ENCODE peak calls at places on chromosomes 13 and 19, in eight cellular contexts. M, Y, Z, L, O, P, H and E are unnamed samples. For H3K4me1, the result is how much of the 10 kb centered on the place peaks cover.

GRCh38 chr13:77853701-77854100 is 64.9 kb downstream of the EDNRB start:
- DNase-seq in O (no peak), M (no peak), Y (no peak), H (no peak), L (no peak), Z (no peak), P (peak), E (no peak)

GRCh38 chr13:24041822-24042221 is 118.7 kb upstream of the SPATA13 start:
- DNase-seq in Y (no peak), L (no peak), P (no peak), H (no peak), Z (no peak), M (no peak), O (no peak), E (no peak)

GRCh38 chr19:35995655-35995993 is 636 bp downstream of the SDHAF1 start:
- DNase-seq in M (no peak), Z (no peak), P (peak), O (no peak), H (peak), Y (peak), L (peak), E (peak)

GRCh38 chr19:4324228-4324627 is 14.4 kb downstream of the STAP2 start:
- DNase-seq in P (no peak), L (no peak), O (no peak), M (no peak), H (no peak), Y (no peak), Z (no peak), E (no peak)

GRCh38 chr13:45108716-45109706 is 11.3 kb upstream of the GTF2F2 start:
- DNase-seq in Z (no peak), Y (peak), L (peak), H (no peak), P (peak), O (no peak), M (no peak), E (no peak)

GRCh38 chr19:7751157-7751783 is 3.9 kb upstream of the CD209 start:
- DNase-seq in M (no peak), P (no peak), H (no peak), L (peak), Y (no peak), Z (no peak), O (no peak), E (no peak)

GRCh38 chr19:49468746-49469447 is 5.1 kb upstream of the FLT3LG start:
- DNase-seq in M (peak), L (no peak), Y (peak), H (no peak), O (peak), Z (peak), P (peak), E (no peak)

GRCh38 chr13:113096745-113097305 is 8.8 kb upstream of the F7 start:
- DNase-seq in O (peak), Y (no peak), P (no peak), L (no peak), M (no peak), H (no peak), Z (no peak), E (no peak)

DNA sequence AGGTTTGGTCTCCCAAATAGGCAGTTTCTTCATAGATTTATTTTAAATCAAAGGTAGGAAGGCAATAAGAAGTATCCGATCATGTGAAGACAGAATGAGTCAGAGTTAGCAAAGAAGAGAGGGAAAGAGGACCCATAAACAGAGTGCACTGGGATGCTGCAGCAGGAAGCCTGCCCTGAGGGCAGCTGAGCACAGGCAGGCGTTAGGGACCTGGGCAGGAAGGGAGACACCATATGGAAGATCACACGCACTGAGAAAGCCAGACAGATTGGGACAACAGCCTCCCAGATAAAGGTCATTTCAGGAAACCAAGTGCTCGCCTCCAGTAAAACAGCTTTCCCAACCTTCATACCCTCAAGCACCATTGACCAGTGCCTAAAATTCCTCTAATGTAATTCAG is 598.0 kb downstream of the EFNB2 start:
- DNase-seq in L (peak), O (no peak), Y (no peak), Z (no peak), H (peak), P (no peak), M (no peak), E (no peak)
- TF ChIP-seq CTCF in L (no peak), O (no peak), Y (no peak), Z (no peak), H (peak), P (no peak), M (no peak), E (no peak)

GRCh38 chr13:26991508-26992181 is 180.0 kb downstream of the USP12 start:
- DNase-seq in H (no peak), P (no peak), O (no peak), Y (peak), L (peak), M (no peak), Z (no peak), E (no peak)
- H3K4me1 ChIP-seq in H (under half), P (under half), O (under half), Y (under half), L (under half), M (under half), Z (under half), E (under half)

GRCh38 chr13:112071902-112072530 is 5.1 kb downstream of the SOX1 start:
- DNase-seq in M (no peak), Y (no peak), P (no peak), L (no peak), Z (no peak), H (no peak), O (no peak), E (no peak)
- H3K4me3 ChIP-seq in M (peak), Y (no peak), P (no peak), L (no peak), Z (peak), H (no peak), O (no peak), E (no peak)

GRCh38 chr19:988081-988480 is 3.9 kb downstream of the WDR18 start:
- DNase-seq in P (no peak), O (no peak), H (peak), Z (no peak), L (no peak), Y (no peak), M (no peak), E (no peak)

GRCh38 chr19:990119-990571 is 6.0 kb downstream of the WDR18 start:
- DNase-seq in O (no peak), L (no peak), H (no peak), Z (no peak), M (no peak), P (peak), Y (no peak), E (no peak)

GRCh38 chr19:990746-991145 is 6.6 kb downstream of the WDR18 start:
- DNase-seq in Z (no peak), O (no peak), H (peak), L (no peak), P (no peak), M (no peak), Y (no peak), E (no peak)

GRCh38 chr19:988510-988909 is 4.4 kb downstream of the WDR18 start:
- DNase-seq in L (no peak), M (no peak), H (peak), O (no peak), Y (no peak), Z (no peak), P (no peak), E (no peak)

DNA sequence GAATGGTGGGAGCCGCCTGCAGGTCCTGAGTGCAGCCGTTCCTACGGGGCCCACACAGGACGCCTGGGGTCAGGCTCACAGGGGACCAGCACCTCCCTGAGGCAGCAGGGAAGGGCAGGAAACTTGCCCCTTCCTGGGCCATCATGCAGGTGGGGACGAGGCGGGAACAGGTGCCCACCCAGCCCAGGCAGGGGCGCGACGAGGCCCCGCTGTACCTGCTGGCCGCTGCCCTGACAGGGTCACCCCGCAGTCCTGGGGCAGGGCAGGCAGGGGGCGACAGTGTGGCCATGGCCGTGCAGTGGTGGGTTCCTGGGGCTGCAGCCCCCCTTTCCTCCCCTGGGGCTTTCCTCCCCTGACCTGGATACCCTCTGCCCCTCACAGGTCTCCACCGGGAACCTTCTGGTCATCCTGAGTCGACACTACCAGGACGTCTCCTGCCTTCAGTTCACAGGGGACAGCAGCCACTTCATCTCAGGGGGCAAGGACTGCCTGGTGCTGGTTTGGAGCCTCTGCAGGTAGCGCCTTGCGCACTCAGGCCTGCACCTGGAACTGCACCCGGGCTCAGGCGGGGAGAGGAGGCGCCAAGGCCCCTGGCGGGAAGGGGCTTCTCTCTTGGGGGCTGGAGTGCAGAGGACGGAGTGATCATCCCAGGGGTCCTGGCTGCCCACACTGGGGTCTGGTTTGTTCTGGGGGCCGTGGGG is 5.4 kb downstream of the WDR18 start:
- DNase-seq in L (no peak), P (peak), O (no peak), H (peak), Z (no peak), M (no peak), Y (no peak), E (no peak)
- TF ChIP-seq CTCF in L (peak), P (peak), O (no peak), H (peak), Z (no peak), M (peak), Y (peak), E (no peak)

GRCh38 chr13:54424344-54424743 is 1395.7 kb downstream of the OLFM4 start:
- DNase-seq in H (no peak), P (peak), Z (no peak), M (no peak), O (no peak), L (no peak), Y (no peak), E (no peak)
- H3K4me1 ChIP-seq in H (under half), P (under half), Z (under half), M (under half), O (under half), L (under half), Y (under half), E (under half)

GRCh38 chr19:18741124-18741493 is 50.0 kb downstream of the COMP start:
- DNase-seq in L (no peak), O (no peak), Z (no peak), H (peak), Y (no peak), P (peak), M (no peak), E (no peak)
- H3K4me3 ChIP-seq in L (no peak), O (no peak), Z (no peak), H (no peak), Y (no peak), P (peak), M (no peak), E (no peak)

GRCh38 chr13:109610517-109610916 is 175.9 kb downstream of the IRS2 start:
- DNase-seq in O (peak), P (peak), H (peak), Z (peak), L (no peak), M (no peak), Y (peak), E (no peak)
- TF ChIP-seq CTCF in O (peak), P (peak), H (peak), Z (no peak), L (peak), M (peak), Y (peak), E (peak)

GRCh38 chr13:39407138-39407537 is 195.9 kb downstream of the LHFPL6 start:
- DNase-seq in P (no peak), O (no peak), Z (no peak), Y (no peak), M (no peak), H (no peak), L (no peak), E (no peak)

GRCh38 chr13:39405596-39405995 is 197.4 kb downstream of the LHFPL6 start:
- DNase-seq in M (no peak), Y (no peak), L (no peak), O (no peak), H (no peak), Z (no peak), P (no peak), E (no peak)

GRCh38 chr13:39406688-39407087 is 196.3 kb downstream of the LHFPL6 start:
- DNase-seq in M (no peak), Z (no peak), H (no peak), L (no peak), P (no peak), O (no peak), Y (no peak), E (no peak)

GRCh38 chr13:39407786-39408185 is 195.2 kb downstream of the LHFPL6 start:
- DNase-seq in M (no peak), Y (no peak), L (no peak), Z (no peak), O (no peak), H (no peak), P (no peak), E (no peak)

DNA sequence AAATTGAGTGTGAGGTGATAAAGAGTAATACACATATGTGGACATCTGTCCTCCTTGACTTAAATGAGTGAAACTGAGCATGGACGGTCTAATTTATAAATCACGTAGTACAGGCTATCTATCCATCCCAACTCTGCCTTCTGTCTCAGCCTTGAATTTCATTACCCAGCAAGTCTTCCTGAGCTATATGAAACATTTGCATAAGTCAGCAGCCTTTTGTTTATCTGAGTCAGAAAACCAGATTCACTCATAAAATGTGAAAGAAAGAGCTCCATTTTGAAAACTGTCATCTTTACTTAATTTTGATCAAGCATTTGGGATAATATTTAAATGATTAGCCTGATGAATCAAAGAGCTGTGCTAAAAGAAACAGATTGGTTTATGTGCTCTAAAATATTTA is 197.9 kb downstream of the LHFPL6 start:
- DNase-seq in Z (no peak), Y (peak), O (no peak), M (no peak), P (no peak), H (no peak), L (peak), E (no peak)
- H3K4me1 ChIP-seq in Z (under half), Y (under half), O (under half), M (under half), P (under half), H (under half), L (under half), E (under half)